ENCODE peak calls at places on chromosomes 2 and 18, in six cellular contexts. One of them, this sample, is unnamed.

GRCh38 chr2:207269021-207269420 is 103.3 kb upstream of the KLF7 start:
- DNase-seq in A549: no peak
- DNase-seq in tibial nerve: no peak
- DNase-seq in naive thymus-derived CD4-positive, alpha-beta T cell: no peak
- DNase-seq in psoas muscle: no peak
- DNase-seq in Panc1: no peak
- DNase-seq in this sample: no peak

GRCh38 chr2:187078297-187078696 is 229.3 kb upstream of the ZSWIM2 start:
- DNase-seq in psoas muscle: peak; percentile 15
- DNase-seq in naive thymus-derived CD4-positive, alpha-beta T cell: no peak
- DNase-seq in A549: no peak
- DNase-seq in tibial nerve: no peak
- DNase-seq in Panc1: no peak
- DNase-seq in this sample: no peak

GRCh38 chr2:70991742-70992141 is 2.9 kb downstream of the TEX261 start:
- DNase-seq in naive thymus-derived CD4-positive, alpha-beta T cell: no peak
- DNase-seq in A549: no peak
- DNase-seq in psoas muscle: no peak
- DNase-seq in Panc1: no peak
- DNase-seq in tibial nerve: no peak
- DNase-seq in this sample: no peak

GRCh38 chr18:47730795-47731194 is 199.7 kb downstream of the SMAD2 start:
- DNase-seq in Panc1: no peak
- DNase-seq in tibial nerve: no peak
- DNase-seq in naive thymus-derived CD4-positive, alpha-beta T cell: no peak
- DNase-seq in A549: no peak
- DNase-seq in psoas muscle: no peak
- DNase-seq in this sample: no peak

GRCh38 chr2:172985139-172985874 is 90.3 kb upstream of the MAP3K20 start:
- DNase-seq in Panc1: no peak
- DNase-seq in tibial nerve: peak; percentile 21
- DNase-seq in naive thymus-derived CD4-positive, alpha-beta T cell: no peak
- DNase-seq in A549: peak; percentile 78
- DNase-seq in psoas muscle: peak; percentile 16
- DNase-seq in this sample: no peak

GRCh38 chr2:85780316-85781092 is 26.7 kb downstream of the ATOH8 start:
- DNase-seq in tibial nerve: no peak
- DNase-seq in A549: no peak
- DNase-seq in Panc1: no peak
- DNase-seq in psoas muscle: peak; percentile 51
- DNase-seq in naive thymus-derived CD4-positive, alpha-beta T cell: no peak
- DNase-seq in this sample: no peak

GRCh38 chr2:136767030-136767429 is 1.7 kb downstream of the THSD7B start:
- DNase-seq in naive thymus-derived CD4-positive, alpha-beta T cell: no peak
- DNase-seq in Panc1: no peak
- DNase-seq in psoas muscle: no peak
- DNase-seq in tibial nerve: no peak
- DNase-seq in A549: no peak
- DNase-seq in this sample: no peak

GRCh38 chr2:37659723-37660122 is 11.7 kb downstream of the CDC42EP3 start:
- DNase-seq in A549: no peak
- DNase-seq in psoas muscle: no peak
- DNase-seq in tibial nerve: no peak
- DNase-seq in Panc1: no peak
- DNase-seq in naive thymus-derived CD4-positive, alpha-beta T cell: no peak
- DNase-seq in this sample: no peak

GRCh38 chr18:34942276-34942675 is 98.9 kb upstream of the MAPRE2 start:
- DNase-seq in A549: no peak
- DNase-seq in Panc1: no peak
- DNase-seq in tibial nerve: no peak
- DNase-seq in naive thymus-derived CD4-positive, alpha-beta T cell: no peak
- DNase-seq in psoas muscle: no peak
- DNase-seq in this sample: no peak

DNA sequence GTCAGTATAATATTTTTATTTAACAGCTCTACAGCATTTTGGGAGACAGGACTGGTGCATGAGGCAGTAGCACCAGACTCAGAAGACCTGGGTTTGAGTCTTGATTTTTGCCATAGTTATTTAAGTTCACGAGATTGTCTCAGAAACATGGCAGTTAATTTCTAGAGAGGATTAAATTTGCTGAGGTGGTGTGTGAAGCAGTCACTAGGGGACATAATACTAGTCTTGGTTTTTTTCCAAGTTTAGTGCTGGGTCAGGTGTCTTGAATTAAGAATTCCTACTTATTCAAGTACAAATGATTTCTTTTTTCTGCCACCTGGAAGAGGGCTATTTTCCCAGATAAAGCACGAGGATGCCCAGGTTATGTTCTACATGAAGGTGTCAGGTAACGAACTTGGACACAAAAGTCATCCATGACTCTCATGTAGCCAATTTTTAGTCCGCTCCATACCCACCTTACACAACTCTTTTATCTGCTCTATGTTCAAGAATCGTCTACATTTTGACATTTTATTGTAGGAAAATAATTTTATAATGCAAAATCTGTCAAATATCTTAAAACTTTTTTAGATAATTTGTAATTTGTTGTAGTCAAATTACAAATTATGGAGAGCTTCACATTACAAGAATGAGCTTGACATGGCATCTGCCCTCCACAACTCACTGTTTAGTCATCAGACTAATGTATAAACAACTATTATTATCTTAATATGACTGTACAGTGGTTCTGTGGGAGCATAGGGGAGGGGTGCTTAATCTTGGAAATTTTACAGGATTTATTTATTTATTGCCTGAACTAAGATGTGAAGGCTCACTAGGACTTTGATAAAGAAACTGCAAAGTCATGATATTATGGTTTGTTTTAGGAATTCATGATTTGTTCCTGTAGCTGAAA is 1.6 kb downstream of the MARCHF7 start:
- DNase-seq in naive thymus-derived CD4-positive, alpha-beta T cell: no peak
- DNase-seq in Panc1: no peak
- DNase-seq in tibial nerve: no peak
- DNase-seq in A549: peak; percentile 21
- DNase-seq in psoas muscle: no peak
- DNase-seq in this sample: no peak
- H3K4me1 ChIP-seq in naive thymus-derived CD4-positive, alpha-beta T cell: peaks cover 48% of the 10 kb centered on the region
- H3K4me1 ChIP-seq in Panc1: peaks cover 19% of the 10 kb centered on the region
- H3K4me1 ChIP-seq in tibial nerve: peaks cover 41% of the 10 kb centered on the region
- H3K4me1 ChIP-seq in A549: peaks cover 34% of the 10 kb centered on the region
- H3K4me1 ChIP-seq in psoas muscle: peaks cover 54% of the 10 kb centered on the region
- H3K4me1 ChIP-seq in this sample: peaks cover 38% of the 10 kb centered on the region

GRCh38 chr2:219513787-219514186 is 495 bp upstream of the ASIC4 start:
- DNase-seq in A549: no peak
- DNase-seq in tibial nerve: no peak
- DNase-seq in psoas muscle: no peak
- DNase-seq in naive thymus-derived CD4-positive, alpha-beta T cell: no peak
- DNase-seq in Panc1: no peak
- DNase-seq in this sample: no peak

GRCh38 chr2:219510512-219511135 is 3.7 kb upstream of the ASIC4 start:
- DNase-seq in A549: no peak
- DNase-seq in psoas muscle: no peak
- DNase-seq in naive thymus-derived CD4-positive, alpha-beta T cell: no peak
- DNase-seq in Panc1: no peak
- DNase-seq in tibial nerve: no peak
- DNase-seq in this sample: no peak

GRCh38 chr2:219514196-219514761 is at the start of gene ASIC4:
- DNase-seq in A549: no peak
- DNase-seq in naive thymus-derived CD4-positive, alpha-beta T cell: no peak
- DNase-seq in Panc1: no peak
- DNase-seq in psoas muscle: no peak
- DNase-seq in tibial nerve: no peak
- DNase-seq in this sample: no peak

GRCh38 chr2:219511547-219512325 is 2.5 kb upstream of the ASIC4 start:
- DNase-seq in tibial nerve: no peak
- DNase-seq in Panc1: no peak
- DNase-seq in naive thymus-derived CD4-positive, alpha-beta T cell: no peak
- DNase-seq in A549: no peak
- DNase-seq in psoas muscle: no peak
- DNase-seq in this sample: no peak

DNA sequence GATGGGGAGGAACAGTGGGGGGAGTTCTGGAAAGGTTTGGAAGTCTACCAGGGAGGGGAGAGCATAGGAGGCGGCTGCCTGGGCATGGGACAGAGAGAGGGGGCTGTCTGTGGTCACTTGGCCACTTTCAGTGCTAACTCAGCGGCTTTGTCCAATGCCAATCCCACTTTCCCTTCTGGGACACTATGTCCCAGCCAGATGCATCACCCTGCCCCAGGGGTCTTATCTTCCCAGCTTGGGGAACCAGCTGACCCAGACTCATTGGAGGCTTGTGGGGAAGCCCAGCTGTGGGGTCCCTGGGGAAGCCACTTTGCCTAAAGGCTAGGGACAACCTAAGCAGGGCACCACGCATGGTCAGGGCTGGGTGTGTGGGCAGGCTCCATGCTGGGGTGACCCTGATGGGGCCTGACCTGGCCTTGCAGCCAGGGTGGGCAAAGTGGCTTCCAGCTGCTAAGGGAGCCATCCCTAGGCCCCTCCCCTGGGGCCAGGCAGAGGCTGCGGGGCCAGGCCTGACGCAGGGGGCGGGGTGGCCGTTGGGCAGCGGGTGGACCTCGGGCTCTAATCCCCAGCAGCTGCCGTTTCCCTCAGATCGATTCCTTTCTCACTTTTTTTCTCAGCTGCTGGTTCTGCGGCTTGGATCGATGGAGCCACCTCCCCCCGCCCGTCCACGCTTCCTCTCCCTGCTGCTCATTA is 1.6 kb upstream of the ASIC4 start:
- DNase-seq in naive thymus-derived CD4-positive, alpha-beta T cell: no peak
- DNase-seq in A549: no peak
- DNase-seq in tibial nerve: no peak
- DNase-seq in psoas muscle: no peak
- DNase-seq in Panc1: no peak
- DNase-seq in this sample: no peak
- H3K4me1 ChIP-seq in naive thymus-derived CD4-positive, alpha-beta T cell: no peaks in the 10 kb centered on the region
- H3K4me1 ChIP-seq in A549: peaks cover 12% of the 10 kb centered on the region
- H3K4me1 ChIP-seq in tibial nerve: peaks cover 16% of the 10 kb centered on the region
- H3K4me1 ChIP-seq in psoas muscle: peaks cover 7% of the 10 kb centered on the region
- H3K4me1 ChIP-seq in Panc1: peaks cover 20% of the 10 kb centered on the region
- H3K4me1 ChIP-seq in this sample: peaks cover 25% of the 10 kb centered on the region

DNA sequence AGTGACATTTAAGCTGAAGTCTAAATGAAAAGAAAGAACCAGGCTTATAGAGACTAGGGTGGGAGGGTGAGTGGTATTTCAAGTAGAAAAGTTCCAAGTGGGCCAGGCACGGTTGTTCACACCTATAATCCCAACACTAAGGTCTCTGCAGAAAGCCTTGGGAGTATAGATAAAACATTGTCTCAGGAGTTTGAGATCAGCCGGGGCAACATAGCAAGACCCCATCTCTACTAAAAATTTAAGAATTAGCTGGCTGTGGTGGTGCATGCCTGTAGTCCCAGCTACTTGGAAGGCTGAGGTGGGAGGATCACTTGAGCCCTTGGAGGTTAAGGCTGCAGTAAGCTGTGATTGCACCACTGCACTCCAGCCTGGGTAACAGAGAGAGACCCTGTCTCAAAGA is 143.4 kb upstream of the PKDCC start:
- DNase-seq in A549: no peak
- DNase-seq in naive thymus-derived CD4-positive, alpha-beta T cell: no peak
- DNase-seq in Panc1: no peak
- DNase-seq in psoas muscle: no peak
- DNase-seq in tibial nerve: no peak
- DNase-seq in this sample: no peak
- H3K4me1 ChIP-seq in A549: peaks cover 11% of the 10 kb centered on the region
- H3K4me1 ChIP-seq in naive thymus-derived CD4-positive, alpha-beta T cell: no peaks in the 10 kb centered on the region
- H3K4me1 ChIP-seq in Panc1: no peaks in the 10 kb centered on the region
- H3K4me1 ChIP-seq in psoas muscle: no peaks in the 10 kb centered on the region
- H3K4me1 ChIP-seq in tibial nerve: no peaks in the 10 kb centered on the region
- H3K4me1 ChIP-seq in this sample: peaks cover 2% of the 10 kb centered on the region

GRCh38 chr2:46368416-46368815 is 71.2 kb downstream of the EPAS1 start:
- DNase-seq in Panc1: no peak
- DNase-seq in psoas muscle: no peak
- DNase-seq in tibial nerve: no peak
- DNase-seq in naive thymus-derived CD4-positive, alpha-beta T cell: no peak
- DNase-seq in A549: no peak
- DNase-seq in this sample: no peak

GRCh38 chr2:46365913-46366674 is 68.9 kb downstream of the EPAS1 start:
- DNase-seq in tibial nerve: no peak
- DNase-seq in Panc1: no peak
- DNase-seq in psoas muscle: no peak
- DNase-seq in naive thymus-derived CD4-positive, alpha-beta T cell: no peak
- DNase-seq in A549: peak; percentile 27
- DNase-seq in this sample: no peak

GRCh38 chr2:46366675-46367067 is 69.5 kb downstream of the EPAS1 start:
- DNase-seq in A549: no peak
- DNase-seq in psoas muscle: no peak
- DNase-seq in Panc1: no peak
- DNase-seq in naive thymus-derived CD4-positive, alpha-beta T cell: no peak
- DNase-seq in tibial nerve: no peak
- DNase-seq in this sample: no peak

GRCh38 chr2:46364797-46365457 is 67.7 kb downstream of the EPAS1 start:
- DNase-seq in tibial nerve: no peak
- DNase-seq in A549: peak; percentile 50
- DNase-seq in Panc1: peak; percentile 42
- DNase-seq in psoas muscle: no peak
- DNase-seq in naive thymus-derived CD4-positive, alpha-beta T cell: peak; percentile 58
- DNase-seq in this sample: no peak

DNA sequence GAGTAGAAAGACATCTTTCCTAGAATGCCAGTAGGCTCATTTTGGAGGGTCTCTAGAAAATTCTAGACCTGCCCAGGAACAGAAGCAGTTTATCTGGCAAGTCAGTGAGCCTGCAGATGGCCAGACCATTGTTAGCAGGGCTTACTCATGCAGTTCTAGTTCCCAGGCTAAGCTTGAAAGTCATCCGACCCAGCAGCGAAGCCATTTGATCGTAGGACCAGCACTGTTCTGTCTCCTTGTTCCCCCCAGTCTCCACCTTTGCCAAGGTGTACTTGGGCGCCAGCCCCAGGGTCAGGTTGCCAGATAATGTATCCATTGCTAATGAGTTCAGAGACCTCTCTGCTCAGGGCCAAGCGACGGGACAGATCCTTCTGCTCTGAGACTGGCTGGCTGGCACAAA is 70.1 kb downstream of the EPAS1 start:
- DNase-seq in A549: no peak
- DNase-seq in tibial nerve: no peak
- DNase-seq in naive thymus-derived CD4-positive, alpha-beta T cell: no peak
- DNase-seq in psoas muscle: no peak
- DNase-seq in Panc1: no peak
- DNase-seq in this sample: no peak
- H3K4me1 ChIP-seq in A549: peaks cover 27% of the 10 kb centered on the region
- H3K4me1 ChIP-seq in tibial nerve: no peaks in the 10 kb centered on the region
- H3K4me1 ChIP-seq in naive thymus-derived CD4-positive, alpha-beta T cell: peaks cover 7% of the 10 kb centered on the region
- H3K4me1 ChIP-seq in psoas muscle: peaks cover 14% of the 10 kb centered on the region
- H3K4me1 ChIP-seq in Panc1: peaks cover 3% of the 10 kb centered on the region
- H3K4me1 ChIP-seq in this sample: peaks cover 8% of the 10 kb centered on the region

GRCh38 chr2:45892236-45892701 is 240.8 kb downstream of the PRKCE start:
- DNase-seq in A549: no peak
- DNase-seq in Panc1: no peak
- DNase-seq in naive thymus-derived CD4-positive, alpha-beta T cell: no peak
- DNase-seq in psoas muscle: no peak
- DNase-seq in tibial nerve: no peak
- DNase-seq in this sample: no peak
- H3K4me1 ChIP-seq in A549: no peaks in the 10 kb centered on the region
- H3K4me1 ChIP-seq in Panc1: no peaks in the 10 kb centered on the region
- H3K4me1 ChIP-seq in naive thymus-derived CD4-positive, alpha-beta T cell: no peaks in the 10 kb centered on the region
- H3K4me1 ChIP-seq in psoas muscle: no peaks in the 10 kb centered on the region
- H3K4me1 ChIP-seq in tibial nerve: peaks cover 29% of the 10 kb centered on the region
- H3K4me1 ChIP-seq in this sample: no peaks in the 10 kb centered on the region